ENCODE peak calls at places on chromosomes 11 and 22, in seven cellular contexts. V is PC-3, E is ovary, O is dorsolateral prefrontal cortex, Z is H1, D is tibial nerve, U is heart right ventricle. N is an unnamed sample.

GRCh38 chr11:1015826-1016565 is 20.5 kb downstream of the MUC6 start:
- DNase-seq in V (no peak), E (no peak), O (no peak), Z (no peak), D (no peak), U (no peak), N (no peak)

GRCh38 chr22:29231971-29232959 is 26.6 kb downstream of the EMID1 start:
- DNase-seq in V (no peak), E (peak; percentile 94), O (no peak), Z (no peak), D (no peak), U (peak; percentile 59), N (no peak)

GRCh38 chr11:18254781-18255361 is 6.4 kb upstream of the SAA2 start:
- DNase-seq in V (no peak), E (no peak), O (no peak), Z (no peak), D (no peak), U (no peak), N (no peak)

GRCh38 chr11:57566035-57566504 is 1.4 kb downstream of the UBE2L6 start:
- DNase-seq in V (peak; percentile 41), E (no peak), O (no peak), Z (no peak), D (no peak), U (peak; percentile 22), N (no peak)

GRCh38 chr11:70595452-70595851 is 197.1 kb downstream of the CTTN start:
- DNase-seq in V (no peak), E (no peak), O (no peak), Z (no peak), D (no peak), U (no peak), N (no peak)

GRCh38 chr11:66239998-66240780 is 28.2 kb upstream of the RAB1B start:
- DNase-seq in V (no peak), E (no peak), O (no peak), Z (no peak), D (no peak), U (no peak), N (no peak)

GRCh38 chr22:26066534-26066933 is 102.7 kb upstream of the SEZ6L start:
- DNase-seq in V (no peak), E (no peak), O (peak; percentile 40), Z (peak; percentile 49), D (no peak), U (no peak), N (no peak)

GRCh38 chr11:84714316-84714780 is 912.8 kb downstream of the DLG2 start:
- DNase-seq in V (peak; percentile 83), E (peak; percentile 36), O (peak; percentile 15), Z (peak; percentile 85), D (no peak), U (peak; percentile 34), N (no peak)

GRCh38 chr11:62709262-62710000 is 2.0 kb downstream of the GNG3 start:
- DNase-seq in V (no peak), E (peak; percentile 98), O (peak; percentile 99), Z (peak; percentile 93), D (peak; percentile 97), U (peak; percentile 99), N (peak; percentile 97)

GRCh38 chr11:7251836-7252682 is at the start of gene SYT9:
- DNase-seq in V (peak; percentile 66), E (peak; percentile 33), O (peak; percentile 38), Z (peak; percentile 90), D (no peak), U (peak; percentile 11), N (peak; percentile 79)

GRCh38 chr22:20062766-20063083 is 17.3 kb upstream of the DGCR8 start:
- DNase-seq in V (peak; percentile 42), E (no peak), O (no peak), Z (no peak), D (no peak), U (no peak), N (no peak)

GRCh38 chr11:44634401-44635281 is 69.2 kb downstream of the CD82 start:
- DNase-seq in V (peak; percentile 39), E (peak; percentile 87), O (peak; percentile 88), Z (peak; percentile 63), D (no peak), U (peak; percentile 83), N (peak; percentile 74)

GRCh38 chr11:11946180-11946579 is 62.2 kb downstream of the DKK3 start:
- DNase-seq in V (peak; percentile 79), E (no peak), O (no peak), Z (no peak), D (no peak), U (no peak), N (no peak)

GRCh38 chr11:124086447-124086846 is 28.8 kb upstream of the VWA5A start:
- DNase-seq in V (no peak), E (no peak), O (peak; percentile 78), Z (no peak), D (no peak), U (no peak), N (no peak)

GRCh38 chr22:31556627-31557203 is 60.4 kb downstream of the SFI1 start:
- DNase-seq in V (peak; percentile 58), E (no peak), O (no peak), Z (no peak), D (no peak), U (no peak), N (no peak)

GRCh38 chr11:82680252-82680651 is 53.4 kb downstream of the FAM181B start:
- DNase-seq in V (peak; percentile 94), E (no peak), O (no peak), Z (no peak), D (no peak), U (no peak), N (no peak)

GRCh38 chr11:11173316-11174025 is 179.6 kb downstream of the CSNK2A3 start:
- DNase-seq in V (peak; percentile 6), E (no peak), O (no peak), Z (no peak), D (no peak), U (no peak), N (no peak)

GRCh38 chr11:117415358-117415896 is 87.8 kb downstream of the CEP164 start:
- DNase-seq in V (no peak), E (no peak), O (no peak), Z (no peak), D (no peak), U (no peak), N (no peak)

GRCh38 chr22:46296257-46297150 is at the start of gene GTSE1:
- DNase-seq in V (peak; percentile 97), E (peak; percentile 98), O (peak; percentile 98), Z (peak; percentile 93), D (peak; percentile 95), U (peak; percentile 97), N (peak; percentile 99)
- TF ChIP-seq CTCF in V (peak; percentile 18), E (no peak), O (peak; percentile 61), Z (peak; percentile 7), D (peak; percentile 27), U (no peak), N (peak; percentile 23)

DNA sequence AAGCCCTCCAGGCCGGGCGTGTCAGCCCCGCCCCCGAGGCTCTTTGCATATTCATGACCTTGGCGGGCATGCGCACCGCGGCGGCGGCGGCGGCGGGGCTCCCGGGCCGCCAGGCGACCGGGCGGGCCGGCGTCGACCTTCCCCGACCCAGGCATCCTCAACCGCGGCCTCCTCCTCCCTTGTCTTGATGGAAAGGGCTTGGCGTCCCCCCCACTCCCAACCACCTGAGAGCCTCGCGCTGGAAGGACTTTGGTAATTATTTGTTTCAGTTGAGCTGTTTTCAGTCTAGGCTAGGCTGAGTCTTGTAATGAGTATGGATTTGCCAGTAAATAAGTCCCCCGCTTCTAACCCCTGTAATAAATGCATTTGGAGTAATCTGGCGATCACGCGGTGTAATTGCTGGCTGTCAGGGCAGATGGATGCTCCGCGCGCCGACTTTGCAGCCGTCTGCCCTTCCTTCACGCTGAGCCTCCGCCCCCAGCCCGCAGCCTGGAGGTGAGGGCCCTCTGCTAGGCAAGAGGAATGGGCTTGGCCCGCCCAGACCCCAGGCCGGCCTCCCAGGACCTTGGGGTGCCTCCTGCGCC is 25.2 kb downstream of the FLRT1 start:
- DNase-seq in V (no peak), E (peak; percentile 67), O (no peak), Z (peak; percentile 89), D (no peak), U (peak; percentile 30), N (peak; percentile 82)
- H3K27ac ChIP-seq in V (no peak overlapping the region), E (no peak overlapping the region), O (peak overlapping the region; percentile 21), Z (no peak overlapping the region), D (peak overlapping the region; percentile 55), U (no peak overlapping the region), N (no peak overlapping the region)

GRCh38 chr22:40387758-40388157 is 17.4 kb downstream of the SGSM3 start:
- DNase-seq in V (peak; percentile 32), E (no peak), O (no peak), Z (no peak), D (no peak), U (no peak), N (no peak)

GRCh38 chr22:40388231-40388630 is 17.8 kb downstream of the SGSM3 start:
- DNase-seq in V (no peak), E (no peak), O (no peak), Z (no peak), D (no peak), U (no peak), N (no peak)

GRCh38 chr22:40383905-40384304 is 13.5 kb downstream of the SGSM3 start:
- DNase-seq in V (no peak), E (no peak), O (no peak), Z (no peak), D (no peak), U (no peak), N (no peak)

GRCh38 chr22:40381461-40381860 is 11.1 kb downstream of the SGSM3 start:
- DNase-seq in V (no peak), E (no peak), O (no peak), Z (no peak), D (no peak), U (no peak), N (no peak)

DNA sequence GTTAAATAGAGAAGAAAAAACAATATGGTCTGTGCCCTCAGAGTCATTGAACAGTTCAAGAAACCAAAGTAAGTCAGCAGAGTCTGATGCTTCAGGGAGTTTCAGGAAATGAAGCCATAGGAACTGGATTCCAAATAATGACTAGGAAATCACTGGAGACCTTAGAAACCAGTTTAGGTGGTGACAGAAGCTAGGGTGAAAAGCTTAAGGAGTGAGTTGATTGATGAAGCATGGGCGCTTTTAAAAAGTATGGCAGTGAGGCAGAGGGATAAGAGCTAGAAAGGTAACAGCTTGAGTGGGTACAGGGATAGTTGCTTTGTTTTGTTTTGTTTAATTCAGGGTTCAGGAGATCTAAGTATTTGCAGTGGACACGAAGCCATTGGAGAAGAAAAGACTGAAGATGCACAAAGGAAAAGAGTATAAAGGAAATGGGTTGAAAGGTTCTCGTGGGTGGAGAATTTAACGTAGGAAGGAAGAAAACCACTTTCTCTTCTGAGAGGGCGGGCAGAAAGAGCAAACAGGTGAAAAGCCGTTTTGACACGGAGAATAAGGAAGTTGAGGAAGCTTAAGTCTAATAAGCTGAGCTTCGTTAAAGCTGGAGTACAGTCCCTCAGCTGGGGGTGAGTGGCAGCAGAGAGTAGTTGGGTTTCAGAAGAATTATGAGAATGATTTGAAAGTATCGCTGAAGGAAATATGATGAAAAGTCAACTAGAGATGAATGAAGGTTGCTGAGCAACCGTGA is 14.8 kb downstream of the SGSM3 start:
- DNase-seq in V (no peak), E (no peak), O (no peak), Z (no peak), D (no peak), U (no peak), N (no peak)
- H3K4me3 ChIP-seq in V (no peak overlapping the region), E (no peak overlapping the region), O (no peak overlapping the region), Z (no peak overlapping the region), D (no peak overlapping the region), U (no peak overlapping the region), N (no peak overlapping the region)

DNA sequence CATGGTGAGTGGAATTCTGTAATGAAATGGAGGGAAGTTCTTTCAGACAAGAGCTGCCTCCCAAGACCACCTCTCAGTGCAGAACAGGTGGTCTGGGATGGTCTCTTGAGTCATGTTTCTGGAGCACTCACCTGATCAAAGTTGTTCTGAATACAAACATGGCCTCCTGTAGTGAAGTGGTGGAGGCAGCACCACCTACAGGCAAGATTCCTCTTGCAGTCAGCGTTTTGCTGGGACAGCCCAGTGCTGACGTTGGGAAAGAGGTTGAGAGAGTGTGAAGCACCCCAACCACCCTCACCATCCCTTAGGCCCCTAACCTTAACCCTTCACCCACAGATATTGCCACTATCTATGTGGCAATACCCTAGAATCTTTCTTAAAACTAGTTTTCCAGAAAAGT is 371.4 kb downstream of the CADM1 start:
- DNase-seq in V (no peak), E (no peak), O (no peak), Z (no peak), D (no peak), U (no peak), N (no peak)
- TF ChIP-seq CTCF in V (no peak), E (no peak), O (no peak), Z (peak; percentile 71), D (no peak), U (no peak), N (peak; percentile 24)